ENCODE peak calls at places on chromosomes 1 and 21, in seven cellular contexts. A, P, W, C, B, Y and T are unnamed samples.

GRCh38 chr1:246320286-246320685 is 186.8 kb downstream of the SMYD3 start:
- DNase-seq in A (peak; percentile 71), P (no peak), W (no peak), C (no peak), B (no peak), Y (no peak), T (peak; percentile 56)

GRCh38 chr1:1205769-1206375 is 520 bp downstream of the TNFRSF18 start:
- DNase-seq in A (no peak), P (peak; percentile 51), W (no peak), C (no peak), B (peak; percentile 26), Y (no peak), T (no peak)

GRCh38 chr1:225427249-225428065 is at the start of gene LBR:
- DNase-seq in A (no peak), P (peak; percentile 85), W (no peak), C (peak; percentile 67), B (peak; percentile 70), Y (no peak), T (peak; percentile 16)

GRCh38 chr21:44874497-44875331 is 1.2 kb upstream of the PTTG1IP start:
- DNase-seq in A (peak; percentile 61), P (no peak), W (no peak), C (peak; percentile 17), B (peak; percentile 79), Y (no peak), T (no peak)

GRCh38 chr1:180262628-180263488 is 32.8 kb downstream of the LHX4 start:
- DNase-seq in A (no peak), P (no peak), W (no peak), C (no peak), B (no peak), Y (no peak), T (peak; percentile 54)

GRCh38 chr21:44433791-44434567 is 21.3 kb upstream of the LRRC3 start:
- DNase-seq in A (no peak), P (no peak), W (no peak), C (no peak), B (no peak), Y (peak; percentile 30), T (no peak)

GRCh38 chr1:211739671-211740411 is 64.4 kb upstream of the NEK2 start:
- DNase-seq in A (no peak), P (no peak), W (no peak), C (no peak), B (no peak), Y (no peak), T (no peak)

GRCh38 chr1:164524810-164525209 is 34.2 kb upstream of the PBX1 start:
- DNase-seq in A (no peak), P (no peak), W (no peak), C (no peak), B (no peak), Y (no peak), T (peak; percentile 58)

GRCh38 chr1:50667272-50667671 is 244.0 kb upstream of the DMRTA2 start:
- DNase-seq in A (peak; percentile 89), P (no peak), W (no peak), C (no peak), B (no peak), Y (no peak), T (no peak)

GRCh38 chr1:201272838-201273237 is 10.5 kb upstream of the PKP1 start:
- DNase-seq in A (no peak), P (no peak), W (no peak), C (no peak), B (no peak), Y (no peak), T (no peak)

GRCh38 chr1:185567006-185567405 is 167.2 kb upstream of the HMCN1 start:
- DNase-seq in A (peak; percentile 87), P (no peak), W (no peak), C (no peak), B (no peak), Y (no peak), T (peak; percentile 66)

DNA sequence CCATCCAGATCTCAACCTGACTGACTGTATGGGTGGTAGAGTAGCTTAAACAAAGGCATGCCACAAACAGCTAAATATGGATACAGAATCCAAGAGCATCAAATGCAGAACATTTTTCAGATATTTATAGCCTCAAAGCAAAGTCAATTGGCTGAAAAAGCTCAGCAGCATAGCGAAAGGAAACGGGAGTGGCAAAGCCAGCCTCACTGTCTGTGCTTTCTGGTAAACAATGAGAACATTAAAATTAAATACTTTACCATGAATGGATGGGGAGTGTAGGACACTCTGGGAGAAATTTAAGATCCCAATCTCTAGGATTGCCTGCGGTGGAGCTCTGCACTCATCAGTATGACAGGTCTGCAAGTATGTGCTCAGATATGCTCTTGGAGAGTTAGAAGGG is 4.4 kb downstream of the RASAL2 start:
- DNase-seq in A (peak; percentile 15), P (peak; percentile 55), W (no peak), C (peak; percentile 15), B (no peak), Y (no peak), T (peak; percentile 55)
- H3K4me3 ChIP-seq in A (no peak overlapping the region), P (no peak overlapping the region), W (no peak overlapping the region), C (no peak overlapping the region), B (no peak overlapping the region), Y (peak overlapping the region; percentile 80), T (no peak overlapping the region)

DNA sequence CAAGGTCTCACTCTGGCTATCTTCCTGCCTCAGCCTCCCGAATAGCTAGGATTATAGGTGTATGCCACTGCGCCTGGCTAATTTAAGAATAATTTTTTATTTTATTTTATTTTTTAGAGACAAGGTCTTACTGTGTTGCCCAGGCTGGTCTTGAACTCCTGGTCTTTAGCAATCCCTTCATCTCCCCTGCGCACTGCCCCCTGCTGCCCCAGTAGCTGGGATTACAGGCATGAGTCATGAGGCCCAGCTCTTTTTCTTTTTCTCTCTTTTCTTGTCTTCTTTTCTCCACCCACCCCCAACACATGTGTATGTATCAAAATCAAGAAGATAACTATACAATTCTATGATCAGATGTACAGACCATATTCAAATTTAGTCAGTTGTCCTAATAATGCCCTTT is 87.2 kb downstream of the PEX14 start:
- DNase-seq in A (no peak), P (no peak), W (no peak), C (no peak), B (no peak), Y (no peak), T (peak; percentile 32)
- TF ChIP-seq CTCF in A (peak; percentile 11), P (peak; percentile 30), W (peak; percentile 23), C (peak; percentile 24), B (no peak), Y (no peak), T (peak; percentile 52)

GRCh38 chr1:53763461-53763860 is 24.5 kb upstream of the GLIS1 start:
- DNase-seq in A (no peak), P (no peak), W (no peak), C (no peak), B (no peak), Y (no peak), T (no peak)

GRCh38 chr1:53765656-53766055 is 26.7 kb upstream of the GLIS1 start:
- DNase-seq in A (peak; percentile 94), P (no peak), W (no peak), C (no peak), B (no peak), Y (no peak), T (peak; percentile 80)

GRCh38 chr1:53763911-53764310 is 24.9 kb upstream of the GLIS1 start:
- DNase-seq in A (no peak), P (no peak), W (no peak), C (no peak), B (no peak), Y (no peak), T (no peak)

GRCh38 chr1:53766766-53767409 is 27.9 kb upstream of the GLIS1 start:
- DNase-seq in A (peak; percentile 69), P (no peak), W (no peak), C (no peak), B (no peak), Y (no peak), T (peak; percentile 71)

GRCh38 chr1:53766194-53766748 is 27.3 kb upstream of the GLIS1 start:
- DNase-seq in A (no peak), P (no peak), W (no peak), C (no peak), B (no peak), Y (no peak), T (no peak)
- H3K4me3 ChIP-seq in A (no peak overlapping the region), P (peak overlapping the region; percentile 25), W (no peak overlapping the region), C (no peak overlapping the region), B (no peak overlapping the region), Y (no peak overlapping the region), T (no peak overlapping the region)

GRCh38 chr1:11365744-11366387 is 92.9 kb downstream of the UBIAD1 start:
- DNase-seq in A (no peak), P (no peak), W (no peak), C (no peak), B (no peak), Y (no peak), T (no peak)

GRCh38 chr1:11358991-11359390 is 86.0 kb downstream of the UBIAD1 start:
- DNase-seq in A (no peak), P (no peak), W (no peak), C (no peak), B (no peak), Y (no peak), T (no peak)

GRCh38 chr1:11364170-11364569 is 91.2 kb downstream of the UBIAD1 start:
- DNase-seq in A (no peak), P (no peak), W (no peak), C (no peak), B (no peak), Y (no peak), T (no peak)
- TF ChIP-seq CTCF in A (no peak), P (peak; percentile 23), W (no peak), C (no peak), B (no peak), Y (no peak), T (peak; percentile 22)

GRCh38 chr21:16196521-16197208 is 466.9 kb downstream of the USP25 start:
- DNase-seq in A (peak; percentile 80), P (no peak), W (no peak), C (no peak), B (no peak), Y (no peak), T (peak; percentile 60)

GRCh38 chr21:16193758-16194606 is 464.2 kb downstream of the USP25 start:
- DNase-seq in A (peak; percentile 91), P (no peak), W (peak; percentile 34), C (peak; percentile 71), B (peak; percentile 60), Y (peak; percentile 73), T (peak; percentile 93)

GRCh38 chr21:16195476-16195875 is 465.7 kb downstream of the USP25 start:
- DNase-seq in A (peak; percentile 57), P (no peak), W (no peak), C (no peak), B (no peak), Y (no peak), T (peak; percentile 88)

GRCh38 chr21:16195896-16196443 is 466.2 kb downstream of the USP25 start:
- DNase-seq in A (peak; percentile 66), P (no peak), W (no peak), C (no peak), B (no peak), Y (no peak), T (peak; percentile 40)

GRCh38 chr21:16194851-16195251 is 465.1 kb downstream of the USP25 start:
- DNase-seq in A (peak; percentile 76), P (no peak), W (no peak), C (peak; percentile 21), B (no peak), Y (no peak), T (peak; percentile 57)
- H3K4me3 ChIP-seq in A (peak overlapping the region; percentile 63), P (no peak overlapping the region), W (peak overlapping the region; percentile 37), C (peak overlapping the region; percentile 48), B (peak overlapping the region; percentile 46), Y (peak overlapping the region; percentile 56), T (peak overlapping the region; percentile 56)

GRCh38 chr1:173202430-173203145 is 4.5 kb downstream of the TNFSF4 start:
- DNase-seq in A (peak; percentile 90), P (peak; percentile 8), W (peak; percentile 77), C (peak; percentile 55), B (no peak), Y (no peak), T (peak; percentile 93)
- TF ChIP-seq CTCF in A (peak; percentile 39), P (peak; percentile 81), W (peak; percentile 67), C (peak; percentile 65), B (peak; percentile 43), Y (peak; percentile 51), T (peak; percentile 70)

GRCh38 chr1:58874757-58875755 is 91.2 kb upstream of the JUN start:
- DNase-seq in A (peak; percentile 78), P (peak; percentile 46), W (peak; percentile 18), C (no peak), B (no peak), Y (peak; percentile 73), T (peak; percentile 58)
- H3K4me3 ChIP-seq in A (no peak overlapping the region), P (no peak overlapping the region), W (no peak overlapping the region), C (no peak overlapping the region), B (no peak overlapping the region), Y (peak overlapping the region; percentile 2), T (no peak overlapping the region)